ENCODE peak calls at places on chromosome 2, in four cellular contexts. One of them, this sample, is unnamed.

GRCh38 chr2:33316314-33316713 is 160.1 kb upstream of the RASGRP3 start:
- DNase-seq in WTC11: no peak
- DNase-seq in H1: no peak
- DNase-seq in SK-N-SH: no peak
- DNase-seq in this sample: no peak

GRCh38 chr2:64267699-64268098 is 123.5 kb upstream of the PELI1 start:
- DNase-seq in SK-N-SH: no peak
- DNase-seq in WTC11: no peak
- DNase-seq in H1: peak; percentile 66
- DNase-seq in this sample: no peak

GRCh38 chr2:178523596-178524134 is 43.4 kb downstream of the PLEKHA3 start:
- DNase-seq in WTC11: no peak
- DNase-seq in H1: no peak
- DNase-seq in SK-N-SH: peak; percentile 4
- DNase-seq in this sample: peak; percentile 25

GRCh38 chr2:216603884-216604245 is 29.4 kb upstream of the IGFBP2 start:
- DNase-seq in WTC11: no peak
- DNase-seq in H1: no peak
- DNase-seq in SK-N-SH: no peak
- DNase-seq in this sample: no peak

GRCh38 chr2:39717067-39717466 is 51.4 kb downstream of the TMEM178A start:
- DNase-seq in H1: no peak
- DNase-seq in WTC11: no peak
- DNase-seq in SK-N-SH: no peak
- DNase-seq in this sample: no peak

GRCh38 chr2:26572589-26572988 is 68.6 kb downstream of the CIB4 start:
- DNase-seq in SK-N-SH: no peak
- DNase-seq in WTC11: peak; percentile 32
- DNase-seq in H1: no peak
- DNase-seq in this sample: no peak

GRCh38 chr2:234240917-234241316 is 190.4 kb downstream of the SPP2 start:
- DNase-seq in H1: no peak
- DNase-seq in SK-N-SH: no peak
- DNase-seq in WTC11: no peak
- DNase-seq in this sample: no peak

GRCh38 chr2:159736048-159736447 is 23.7 kb downstream of the MARCHF7 start:
- DNase-seq in H1: no peak
- DNase-seq in WTC11: no peak
- DNase-seq in SK-N-SH: no peak
- DNase-seq in this sample: no peak

GRCh38 chr2:26533661-26534060 is 55.7 kb upstream of the OTOF start:
- DNase-seq in WTC11: no peak
- DNase-seq in SK-N-SH: no peak
- DNase-seq in H1: no peak
- DNase-seq in this sample: no peak

GRCh38 chr2:55051026-55051866 is 995 bp upstream of the RTN4 start:
- DNase-seq in SK-N-SH: peak; percentile 50
- DNase-seq in WTC11: no peak
- DNase-seq in H1: peak; percentile 39
- DNase-seq in this sample: peak; percentile 39

GRCh38 chr2:10278029-10278762 is 24.5 kb upstream of the HPCAL1 start:
- DNase-seq in SK-N-SH: no peak
- DNase-seq in H1: no peak
- DNase-seq in WTC11: no peak
- DNase-seq in this sample: peak; percentile 84
- TF ChIP-seq TEAD4 in SK-N-SH: no peak
- TF ChIP-seq TEAD4 in H1: no peak
- TF ChIP-seq TEAD4 in WTC11: no peak
- TF ChIP-seq TEAD4 in this sample: no peak

GRCh38 chr2:120222186-120223033 is 790 bp downstream of the TMEM185B start:
- DNase-seq in WTC11: no peak
- DNase-seq in H1: no peak
- DNase-seq in SK-N-SH: no peak
- DNase-seq in this sample: no peak
- TF ChIP-seq TEAD4 in WTC11: no peak
- TF ChIP-seq TEAD4 in H1: no peak
- TF ChIP-seq TEAD4 in SK-N-SH: no peak
- TF ChIP-seq TEAD4 in this sample: no peak

GRCh38 chr2:172096661-172097547 is 5.8 kb downstream of the DLX2 start:
- DNase-seq in SK-N-SH: peak; percentile 65
- DNase-seq in WTC11: no peak
- DNase-seq in H1: no peak
- DNase-seq in this sample: no peak

GRCh38 chr2:172095905-172096660 is 6.6 kb downstream of the DLX2 start:
- DNase-seq in WTC11: no peak
- DNase-seq in SK-N-SH: peak; percentile 55
- DNase-seq in H1: no peak
- DNase-seq in this sample: no peak

GRCh38 chr2:172094319-172095145 is 8.2 kb downstream of the DLX2 start:
- DNase-seq in WTC11: peak; percentile 44
- DNase-seq in H1: no peak
- DNase-seq in SK-N-SH: peak; percentile 69
- DNase-seq in this sample: no peak

GRCh38 chr2:172093416-172094318 is 8.4 kb downstream of the DLX1 start:
- DNase-seq in H1: no peak
- DNase-seq in WTC11: no peak
- DNase-seq in SK-N-SH: peak; percentile 23
- DNase-seq in this sample: no peak

GRCh38 chr2:172095146-172095904 is 7.4 kb downstream of the DLX2 start:
- DNase-seq in WTC11: peak; percentile 79
- DNase-seq in SK-N-SH: peak; percentile 74
- DNase-seq in H1: no peak
- DNase-seq in this sample: no peak
- TF ChIP-seq TEAD4 in WTC11: no peak
- TF ChIP-seq TEAD4 in SK-N-SH: no peak
- TF ChIP-seq TEAD4 in H1: peak; percentile 52
- TF ChIP-seq TEAD4 in this sample: no peak

GRCh38 chr2:71457123-71457958 is 4.0 kb downstream of the DYSF start:
- DNase-seq in SK-N-SH: no peak
- DNase-seq in WTC11: no peak
- DNase-seq in H1: no peak
- DNase-seq in this sample: peak; percentile 55
- TF ChIP-seq TEAD4 in SK-N-SH: no peak
- TF ChIP-seq TEAD4 in WTC11: no peak
- TF ChIP-seq TEAD4 in H1: no peak
- TF ChIP-seq TEAD4 in this sample: no peak

GRCh38 chr2:68766378-68766845 is 31.8 kb downstream of the ARHGAP25 start:
- DNase-seq in WTC11: no peak
- DNase-seq in H1: no peak
- DNase-seq in SK-N-SH: no peak
- DNase-seq in this sample: peak; percentile 46
- TF ChIP-seq TEAD4 in WTC11: no peak
- TF ChIP-seq TEAD4 in H1: no peak
- TF ChIP-seq TEAD4 in SK-N-SH: no peak
- TF ChIP-seq TEAD4 in this sample: no peak

GRCh38 chr2:181780159-181781081 is 100.1 kb upstream of the NEUROD1 start:
- DNase-seq in SK-N-SH: no peak
- DNase-seq in WTC11: no peak
- DNase-seq in H1: no peak
- DNase-seq in this sample: no peak

GRCh38 chr2:181776336-181776735 is 96.0 kb upstream of the NEUROD1 start:
- DNase-seq in SK-N-SH: no peak
- DNase-seq in H1: no peak
- DNase-seq in WTC11: no peak
- DNase-seq in this sample: no peak

GRCh38 chr2:181779288-181779871 is 99.1 kb upstream of the NEUROD1 start:
- DNase-seq in WTC11: no peak
- DNase-seq in H1: no peak
- DNase-seq in SK-N-SH: no peak
- DNase-seq in this sample: no peak

GRCh38 chr2:181777654-181778053 is 97.3 kb upstream of the NEUROD1 start:
- DNase-seq in SK-N-SH: no peak
- DNase-seq in WTC11: no peak
- DNase-seq in H1: no peak
- DNase-seq in this sample: no peak

DNA sequence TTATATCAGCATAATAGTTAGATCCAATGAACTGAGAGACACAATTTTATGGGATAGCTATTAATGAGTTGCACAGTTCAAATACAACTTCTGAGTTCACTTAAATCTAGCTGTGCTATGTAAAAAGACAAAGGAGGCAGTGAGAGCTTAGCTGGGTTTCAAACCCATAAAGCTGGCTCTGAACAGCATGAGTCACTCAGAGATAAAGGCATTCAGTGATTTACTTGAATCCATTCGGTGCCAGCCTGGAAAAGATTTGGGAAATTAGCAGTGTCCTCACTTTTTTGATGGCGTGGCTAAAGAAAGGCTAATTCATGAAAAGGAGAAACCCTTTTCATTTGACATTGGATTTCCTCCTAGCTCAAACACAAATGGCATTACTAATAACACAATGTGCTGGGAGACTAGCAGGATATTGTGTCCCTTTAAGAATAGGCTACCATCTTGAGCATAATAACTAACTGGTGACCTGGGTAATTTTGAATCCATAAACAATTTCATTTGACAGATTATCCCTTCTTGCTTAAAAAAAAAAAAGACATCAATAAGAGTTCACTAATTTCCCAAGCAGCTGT is 98.4 kb upstream of the NEUROD1 start:
- DNase-seq in WTC11: no peak
- DNase-seq in H1: no peak
- DNase-seq in SK-N-SH: no peak
- DNase-seq in this sample: no peak
- TF ChIP-seq TEAD4 in WTC11: no peak
- TF ChIP-seq TEAD4 in H1: no peak
- TF ChIP-seq TEAD4 in SK-N-SH: no peak
- TF ChIP-seq TEAD4 in this sample: no peak

This sample was measured in K562.